ENCODE peak calls at places on chromosomes 11 and 22, in nine cellular contexts. U is memory B cell, Z is T-cell, D is upper lobe of right lung, J is NCI-H2029, W is HTR-8/SVneo, L is A549, N is HCT116, E is mucosa of gallbladder. G is an unnamed sample.

GRCh38 chr11:26761382-26761781 is 39.5 kb upstream of the SLC5A12 start:
- DNase-seq in U (no peak), Z (no peak), D (no peak), J (no peak), W (no peak), L (no peak), N (no peak), E (no peak), G (no peak)

GRCh38 chr22:37185646-37186227 is 2.3 kb downstream of the C1QTNF6 start:
- DNase-seq in U (no peak), Z (no peak), D (peak), J (no peak), W (no peak), L (no peak), N (no peak), E (no peak), G (no peak)

GRCh38 chr11:39817248-39817647 is 1642.2 kb downstream of the LRRC4C start:
- DNase-seq in U (no peak), Z (no peak), D (no peak), J (no peak), W (no peak), L (no peak), N (no peak), E (peak), G (no peak)

GRCh38 chr11:84292955-84293354 is 1006.8 kb upstream of the CCDC90B start:
- DNase-seq in U (no peak), Z (no peak), D (no peak), J (no peak), W (no peak), L (no peak), N (no peak), E (no peak), G (no peak)

GRCh38 chr11:6319879-6320410 is 356 bp downstream of the CAVIN3 start:
- DNase-seq in U (no peak), Z (no peak), D (peak), J (no peak), W (peak), L (peak), N (peak), E (peak), G (no peak)

GRCh38 chr11:130827697-130828377 is 88.4 kb downstream of the SNX19 start:
- DNase-seq in U (no peak), Z (no peak), D (no peak), J (no peak), W (peak), L (peak), N (peak), E (no peak), G (no peak)

GRCh38 chr11:19992162-19992561 is 168.1 kb downstream of the DBX1 start:
- DNase-seq in U (no peak), Z (no peak), D (no peak), J (no peak), W (no peak), L (no peak), N (no peak), E (no peak), G (no peak)

GRCh38 chr11:112797653-112798293 is 163.4 kb upstream of the NCAM1 start:
- DNase-seq in U (no peak), Z (peak), D (no peak), J (no peak), W (no peak), L (peak), N (no peak), E (peak), G (peak)

GRCh38 chr22:27534720-27535125 is 266.8 kb downstream of the MN1 start:
- DNase-seq in U (no peak), Z (no peak), D (no peak), J (no peak), W (no peak), L (peak), N (no peak), E (no peak), G (no peak)

GRCh38 chr11:94649925-94650623 is 82.9 kb downstream of the PIWIL4 start:
- DNase-seq in U (no peak), Z (no peak), D (no peak), J (no peak), W (no peak), L (no peak), N (no peak), E (no peak), G (no peak)

GRCh38 chr11:118913411-118914125 is 12.2 kb downstream of the BCL9L start:
- DNase-seq in U (no peak), Z (no peak), D (no peak), J (no peak), W (no peak), L (no peak), N (no peak), E (no peak), G (no peak)

GRCh38 chr11:76742912-76743311 is 40.2 kb upstream of the TSKU start:
- DNase-seq in U (no peak), Z (no peak), D (no peak), J (no peak), W (no peak), L (no peak), N (no peak), E (no peak), G (no peak)